ENCODE peak calls at places on chromosomes 1 and 21, in five cellular contexts. One of them, this sample, is unnamed.

GRCh38 chr1:82152356-82153281 is 351.9 kb downstream of the ADGRL2 start:
- DNase-seq in lower lobe of right lung: no peak
- DNase-seq in fibroblast of lung: no peak
- DNase-seq in CD4-positive, alpha-beta memory T cell: no peak
- DNase-seq in left ventricle myocardium inferior: no peak
- DNase-seq in this sample: no peak

GRCh38 chr1:3803905-3804626 is 7.8 kb upstream of the LRRC47 start:
- DNase-seq in left ventricle myocardium inferior: no peak
- DNase-seq in fibroblast of lung: peak
- DNase-seq in CD4-positive, alpha-beta memory T cell: no peak
- DNase-seq in lower lobe of right lung: no peak
- DNase-seq in this sample: no peak

GRCh38 chr1:17189632-17190525 is 15.0 kb upstream of the PADI1 start:
- DNase-seq in left ventricle myocardium inferior: no peak
- DNase-seq in lower lobe of right lung: no peak
- DNase-seq in fibroblast of lung: peak
- DNase-seq in CD4-positive, alpha-beta memory T cell: no peak
- DNase-seq in this sample: peak

GRCh38 chr1:1623181-1623630 is 7.9 kb downstream of the MIB2 start:
- DNase-seq in lower lobe of right lung: no peak
- DNase-seq in fibroblast of lung: no peak
- DNase-seq in CD4-positive, alpha-beta memory T cell: no peak
- DNase-seq in left ventricle myocardium inferior: no peak
- DNase-seq in this sample: no peak

GRCh38 chr21:34129039-34129891 is 55.9 kb downstream of the MRPS6 start:
- DNase-seq in CD4-positive, alpha-beta memory T cell: peak
- DNase-seq in fibroblast of lung: peak
- DNase-seq in left ventricle myocardium inferior: peak
- DNase-seq in lower lobe of right lung: no peak
- DNase-seq in this sample: peak

GRCh38 chr1:160205974-160206369 is 788 bp downstream of the PEA15 start:
- DNase-seq in left ventricle myocardium inferior: peak
- DNase-seq in fibroblast of lung: peak
- DNase-seq in lower lobe of right lung: no peak
- DNase-seq in CD4-positive, alpha-beta memory T cell: peak
- DNase-seq in this sample: peak

GRCh38 chr1:26923711-26924110 is 2.2 kb downstream of the NUDC start:
- DNase-seq in lower lobe of right lung: no peak
- DNase-seq in fibroblast of lung: peak
- DNase-seq in left ventricle myocardium inferior: no peak
- DNase-seq in CD4-positive, alpha-beta memory T cell: no peak
- DNase-seq in this sample: peak

GRCh38 chr1:1122078-1122811 is 6.4 kb upstream of the C1orf159 start:
- DNase-seq in lower lobe of right lung: peak
- DNase-seq in left ventricle myocardium inferior: peak
- DNase-seq in CD4-positive, alpha-beta memory T cell: peak
- DNase-seq in fibroblast of lung: peak
- DNase-seq in this sample: peak

GRCh38 chr21:27060190-27060589 is 93.3 kb upstream of the ADAMTS5 start:
- DNase-seq in lower lobe of right lung: no peak
- DNase-seq in CD4-positive, alpha-beta memory T cell: no peak
- DNase-seq in left ventricle myocardium inferior: no peak
- DNase-seq in fibroblast of lung: peak
- DNase-seq in this sample: peak

GRCh38 chr1:21541330-21541729 is 32.1 kb downstream of the ALPL start:
- DNase-seq in CD4-positive, alpha-beta memory T cell: no peak
- DNase-seq in lower lobe of right lung: no peak
- DNase-seq in left ventricle myocardium inferior: no peak
- DNase-seq in fibroblast of lung: no peak
- DNase-seq in this sample: no peak

GRCh38 chr1:21536223-21536622 is 27.0 kb downstream of the ALPL start:
- DNase-seq in lower lobe of right lung: no peak
- DNase-seq in left ventricle myocardium inferior: no peak
- DNase-seq in CD4-positive, alpha-beta memory T cell: no peak
- DNase-seq in fibroblast of lung: no peak
- DNase-seq in this sample: no peak

GRCh38 chr1:21539933-21540332 is 30.7 kb downstream of the ALPL start:
- DNase-seq in CD4-positive, alpha-beta memory T cell: no peak
- DNase-seq in left ventricle myocardium inferior: peak
- DNase-seq in fibroblast of lung: peak
- DNase-seq in lower lobe of right lung: peak
- DNase-seq in this sample: no peak

GRCh38 chr1:21537511-21537931 is 28.3 kb downstream of the ALPL start:
- DNase-seq in fibroblast of lung: no peak
- DNase-seq in left ventricle myocardium inferior: peak
- DNase-seq in CD4-positive, alpha-beta memory T cell: no peak
- DNase-seq in lower lobe of right lung: no peak
- DNase-seq in this sample: no peak

DNA sequence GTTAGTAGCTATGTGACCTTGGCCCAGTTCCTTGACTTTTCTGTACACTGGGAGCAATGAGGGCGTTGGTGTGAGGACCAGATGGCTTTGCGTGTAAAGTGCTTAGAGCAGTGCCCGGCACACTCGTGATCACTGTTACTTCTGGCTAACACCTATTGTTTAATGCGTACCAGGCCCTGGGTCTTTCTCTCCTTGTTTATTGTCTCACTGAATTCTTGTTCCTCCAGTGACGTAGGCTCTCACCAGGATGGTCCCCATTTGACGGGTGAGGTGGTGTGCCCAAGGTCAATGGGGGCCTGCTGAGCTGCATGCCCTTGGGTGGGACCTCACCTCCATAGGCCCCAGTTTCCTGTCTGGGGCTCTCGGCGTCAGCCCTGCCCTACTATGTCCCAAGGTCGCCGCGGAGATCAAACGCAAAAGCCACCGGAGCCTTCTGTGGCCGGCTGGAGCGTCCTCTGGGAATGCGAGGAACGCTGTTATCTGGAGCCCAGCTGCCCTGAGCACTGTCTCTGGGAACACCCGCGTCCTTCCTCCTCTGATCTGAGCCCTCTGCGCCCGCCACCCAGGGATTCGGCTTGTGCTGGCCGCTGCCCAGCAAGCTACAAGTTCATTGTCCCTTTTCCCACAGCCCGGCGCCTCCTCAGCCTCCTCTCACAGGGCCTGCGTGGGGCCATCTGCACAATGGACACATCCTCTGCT is 28.9 kb downstream of the ALPL start:
- DNase-seq in CD4-positive, alpha-beta memory T cell: no peak
- DNase-seq in left ventricle myocardium inferior: peak
- DNase-seq in fibroblast of lung: no peak
- DNase-seq in lower lobe of right lung: no peak
- DNase-seq in this sample: peak
- H3K4me3 ChIP-seq in CD4-positive, alpha-beta memory T cell: no peak
- H3K4me3 ChIP-seq in left ventricle myocardium inferior: peak
- H3K4me3 ChIP-seq in fibroblast of lung: no peak
- H3K4me3 ChIP-seq in lower lobe of right lung: no peak
- H3K4me3 ChIP-seq in this sample: no peak

GRCh38 chr1:28247603-28248272 is 11.6 kb upstream of the SESN2 start:
- DNase-seq in fibroblast of lung: no peak
- DNase-seq in lower lobe of right lung: no peak
- DNase-seq in left ventricle myocardium inferior: no peak
- DNase-seq in CD4-positive, alpha-beta memory T cell: no peak
- DNase-seq in this sample: no peak
- H3K4me3 ChIP-seq in fibroblast of lung: peak
- H3K4me3 ChIP-seq in lower lobe of right lung: peak
- H3K4me3 ChIP-seq in left ventricle myocardium inferior: peak
- H3K4me3 ChIP-seq in CD4-positive, alpha-beta memory T cell: peak
- H3K4me3 ChIP-seq in this sample: peak

DNA sequence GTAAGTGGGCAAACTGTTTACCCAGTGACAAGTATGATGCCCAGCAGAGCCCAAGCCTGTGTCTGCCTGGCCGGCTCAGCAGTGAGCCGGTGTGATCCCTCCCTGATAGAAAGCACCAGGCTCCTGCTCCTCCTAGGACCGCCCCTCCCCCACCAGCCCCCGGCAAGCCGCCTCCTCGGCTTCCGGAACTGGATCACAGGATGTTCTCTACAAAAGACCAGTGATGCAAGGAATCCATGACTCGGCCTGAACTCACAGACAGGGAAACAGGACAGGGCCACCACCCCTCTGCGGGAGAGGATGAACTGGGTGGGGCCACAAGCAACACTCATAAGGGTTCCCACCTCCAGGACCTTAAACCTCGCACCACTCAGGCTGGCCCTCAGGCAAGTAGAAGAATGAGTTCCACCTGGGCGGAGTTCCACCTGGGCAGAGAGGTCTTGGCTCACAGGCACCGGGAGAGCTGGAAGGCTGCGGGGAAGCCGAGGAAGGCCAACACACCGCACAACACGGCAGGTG is 7.8 kb downstream of the ACOT7 start:
- DNase-seq in CD4-positive, alpha-beta memory T cell: no peak
- DNase-seq in lower lobe of right lung: peak
- DNase-seq in left ventricle myocardium inferior: peak
- DNase-seq in fibroblast of lung: peak
- DNase-seq in this sample: peak
- H3K4me3 ChIP-seq in CD4-positive, alpha-beta memory T cell: no peak
- H3K4me3 ChIP-seq in lower lobe of right lung: no peak
- H3K4me3 ChIP-seq in left ventricle myocardium inferior: peak
- H3K4me3 ChIP-seq in fibroblast of lung: peak
- H3K4me3 ChIP-seq in this sample: peak

GRCh38 chr1:215890438-215890837 is 323.3 kb downstream of the KCTD3 start:
- DNase-seq in fibroblast of lung: no peak
- DNase-seq in left ventricle myocardium inferior: no peak
- DNase-seq in lower lobe of right lung: no peak
- DNase-seq in CD4-positive, alpha-beta memory T cell: no peak
- DNase-seq in this sample: no peak
- H3K4me3 ChIP-seq in fibroblast of lung: no peak
- H3K4me3 ChIP-seq in left ventricle myocardium inferior: no peak
- H3K4me3 ChIP-seq in lower lobe of right lung: no peak
- H3K4me3 ChIP-seq in CD4-positive, alpha-beta memory T cell: no peak
- H3K4me3 ChIP-seq in this sample: no peak

GRCh38 chr1:202154766-202155477 is 5.5 kb downstream of the PTPN7 start:
- DNase-seq in CD4-positive, alpha-beta memory T cell: peak
- DNase-seq in left ventricle myocardium inferior: no peak
- DNase-seq in lower lobe of right lung: peak
- DNase-seq in fibroblast of lung: peak
- DNase-seq in this sample: peak
- H3K4me3 ChIP-seq in CD4-positive, alpha-beta memory T cell: no peak
- H3K4me3 ChIP-seq in left ventricle myocardium inferior: no peak
- H3K4me3 ChIP-seq in lower lobe of right lung: no peak
- H3K4me3 ChIP-seq in fibroblast of lung: no peak
- H3K4me3 ChIP-seq in this sample: no peak

GRCh38 chr1:61120307-61120840 is 38.0 kb downstream of the NFIA start:
- DNase-seq in left ventricle myocardium inferior: no peak
- DNase-seq in lower lobe of right lung: no peak
- DNase-seq in CD4-positive, alpha-beta memory T cell: no peak
- DNase-seq in fibroblast of lung: no peak
- DNase-seq in this sample: peak
- H3K4me3 ChIP-seq in left ventricle myocardium inferior: peak
- H3K4me3 ChIP-seq in lower lobe of right lung: peak
- H3K4me3 ChIP-seq in CD4-positive, alpha-beta memory T cell: no peak
- H3K4me3 ChIP-seq in fibroblast of lung: peak
- H3K4me3 ChIP-seq in this sample: no peak

GRCh38 chr1:117022089-117022488 is 20.5 kb downstream of the CD101 start:
- DNase-seq in fibroblast of lung: no peak
- DNase-seq in lower lobe of right lung: no peak
- DNase-seq in left ventricle myocardium inferior: no peak
- DNase-seq in CD4-positive, alpha-beta memory T cell: no peak
- DNase-seq in this sample: no peak
- H3K4me3 ChIP-seq in fibroblast of lung: no peak
- H3K4me3 ChIP-seq in lower lobe of right lung: no peak
- H3K4me3 ChIP-seq in left ventricle myocardium inferior: no peak
- H3K4me3 ChIP-seq in CD4-positive, alpha-beta memory T cell: no peak
- H3K4me3 ChIP-seq in this sample: no peak

This sample was measured in astrocyte of the spinal cord.